ENCODE peak calls at places on chromosomes 11 and 22, in ten cellular contexts. One of them, this sample, is unnamed.

GRCh38 chr11:100932474-100933100 is 197.0 kb downstream of the PGR start:
- DNase-seq in HCT116: peak; percentile 26
- DNase-seq in colonic mucosa: no peak
- DNase-seq in activated effector memory CD4-positive, alpha-beta T cell treated with Interleukin-2 at 50 U/mL for 16 hours: no peak
- DNase-seq in stimulated activated CD8-positive, alpha-beta memory T cell treated with anti-CD3 and anti-CD28 coated beads, Interleukin-4, amount 100 ng/mL, for 4 hours: no peak
- DNase-seq in activated T-helper 1 cell treated with anti-CD3 and anti-CD28 coated beads, Interleukin-12 subunit alpha, Interleukin-12 subunit beta, Interleukin-2, Interleukin-4 antibody, amounts not matched to agents 30 ng/mL and 10 ng/mL and 1 ng/mL, durations not matched to agents 14 hours and 24 hours and 36 hours: no peak
- DNase-seq in choroid plexus epithelial cell: peak; percentile 73
- DNase-seq in NCI-H146: no peak
- DNase-seq in B cell: peak; percentile 8
- DNase-seq in ELF-1: no peak
- DNase-seq in this sample: no peak

GRCh38 chr11:69906453-69906907 is 87.3 kb upstream of the FGF3 start:
- DNase-seq in stimulated activated CD8-positive, alpha-beta memory T cell treated with anti-CD3 and anti-CD28 coated beads, Interleukin-4, amount 100 ng/mL, for 4 hours: no peak
- DNase-seq in colonic mucosa: no peak
- DNase-seq in NCI-H146: no peak
- DNase-seq in activated T-helper 1 cell treated with anti-CD3 and anti-CD28 coated beads, Interleukin-12 subunit alpha, Interleukin-12 subunit beta, Interleukin-2, Interleukin-4 antibody, amounts not matched to agents 30 ng/mL and 10 ng/mL and 1 ng/mL, durations not matched to agents 14 hours and 24 hours and 36 hours: no peak
- DNase-seq in B cell: no peak
- DNase-seq in ELF-1: peak; percentile 95
- DNase-seq in activated effector memory CD4-positive, alpha-beta T cell treated with Interleukin-2 at 50 U/mL for 16 hours: no peak
- DNase-seq in HCT116: no peak
- DNase-seq in choroid plexus epithelial cell: no peak
- DNase-seq in this sample: no peak

GRCh38 chr22:42655693-42656092 is 6.5 kb upstream of the CYB5R3 start:
- DNase-seq in activated effector memory CD4-positive, alpha-beta T cell treated with Interleukin-2 at 50 U/mL for 16 hours: no peak
- DNase-seq in stimulated activated CD8-positive, alpha-beta memory T cell treated with anti-CD3 and anti-CD28 coated beads, Interleukin-4, amount 100 ng/mL, for 4 hours: no peak
- DNase-seq in choroid plexus epithelial cell: no peak
- DNase-seq in colonic mucosa: no peak
- DNase-seq in B cell: peak; percentile 86
- DNase-seq in NCI-H146: peak; percentile 69
- DNase-seq in activated T-helper 1 cell treated with anti-CD3 and anti-CD28 coated beads, Interleukin-12 subunit alpha, Interleukin-12 subunit beta, Interleukin-2, Interleukin-4 antibody, amounts not matched to agents 30 ng/mL and 10 ng/mL and 1 ng/mL, durations not matched to agents 14 hours and 24 hours and 36 hours: no peak
- DNase-seq in HCT116: no peak
- DNase-seq in ELF-1: peak; percentile 47
- DNase-seq in this sample: no peak

GRCh38 chr11:111376453-111376871 is 2.6 kb downstream of the POU2AF1 start:
- DNase-seq in colonic mucosa: no peak
- DNase-seq in HCT116: no peak
- DNase-seq in activated effector memory CD4-positive, alpha-beta T cell treated with Interleukin-2 at 50 U/mL for 16 hours: no peak
- DNase-seq in NCI-H146: no peak
- DNase-seq in choroid plexus epithelial cell: no peak
- DNase-seq in ELF-1: peak; percentile 31
- DNase-seq in activated T-helper 1 cell treated with anti-CD3 and anti-CD28 coated beads, Interleukin-12 subunit alpha, Interleukin-12 subunit beta, Interleukin-2, Interleukin-4 antibody, amounts not matched to agents 30 ng/mL and 10 ng/mL and 1 ng/mL, durations not matched to agents 14 hours and 24 hours and 36 hours: peak; percentile 11
- DNase-seq in B cell: no peak
- DNase-seq in stimulated activated CD8-positive, alpha-beta memory T cell treated with anti-CD3 and anti-CD28 coated beads, Interleukin-4, amount 100 ng/mL, for 4 hours: no peak
- DNase-seq in this sample: no peak

GRCh38 chr11:57764972-57765371 is 3.4 kb downstream of the CTNND1 start:
- DNase-seq in NCI-H146: no peak
- DNase-seq in stimulated activated CD8-positive, alpha-beta memory T cell treated with anti-CD3 and anti-CD28 coated beads, Interleukin-4, amount 100 ng/mL, for 4 hours: no peak
- DNase-seq in B cell: no peak
- DNase-seq in activated effector memory CD4-positive, alpha-beta T cell treated with Interleukin-2 at 50 U/mL for 16 hours: no peak
- DNase-seq in choroid plexus epithelial cell: no peak
- DNase-seq in colonic mucosa: no peak
- DNase-seq in HCT116: no peak
- DNase-seq in activated T-helper 1 cell treated with anti-CD3 and anti-CD28 coated beads, Interleukin-12 subunit alpha, Interleukin-12 subunit beta, Interleukin-2, Interleukin-4 antibody, amounts not matched to agents 30 ng/mL and 10 ng/mL and 1 ng/mL, durations not matched to agents 14 hours and 24 hours and 36 hours: no peak
- DNase-seq in ELF-1: no peak
- DNase-seq in this sample: no peak

GRCh38 chr22:17199131-17199731 is 20.0 kb downstream of the ADA2 start:
- DNase-seq in colonic mucosa: no peak
- DNase-seq in HCT116: no peak
- DNase-seq in choroid plexus epithelial cell: peak; percentile 42
- DNase-seq in stimulated activated CD8-positive, alpha-beta memory T cell treated with anti-CD3 and anti-CD28 coated beads, Interleukin-4, amount 100 ng/mL, for 4 hours: no peak
- DNase-seq in B cell: no peak
- DNase-seq in activated T-helper 1 cell treated with anti-CD3 and anti-CD28 coated beads, Interleukin-12 subunit alpha, Interleukin-12 subunit beta, Interleukin-2, Interleukin-4 antibody, amounts not matched to agents 30 ng/mL and 10 ng/mL and 1 ng/mL, durations not matched to agents 14 hours and 24 hours and 36 hours: no peak
- DNase-seq in NCI-H146: no peak
- DNase-seq in ELF-1: peak; percentile 90
- DNase-seq in activated effector memory CD4-positive, alpha-beta T cell treated with Interleukin-2 at 50 U/mL for 16 hours: no peak
- DNase-seq in this sample: no peak

GRCh38 chr11:65488273-65489058 is 10.4 kb upstream of the MALAT1 start:
- DNase-seq in colonic mucosa: peak; percentile 72
- DNase-seq in activated T-helper 1 cell treated with anti-CD3 and anti-CD28 coated beads, Interleukin-12 subunit alpha, Interleukin-12 subunit beta, Interleukin-2, Interleukin-4 antibody, amounts not matched to agents 30 ng/mL and 10 ng/mL and 1 ng/mL, durations not matched to agents 14 hours and 24 hours and 36 hours: no peak
- DNase-seq in activated effector memory CD4-positive, alpha-beta T cell treated with Interleukin-2 at 50 U/mL for 16 hours: no peak
- DNase-seq in stimulated activated CD8-positive, alpha-beta memory T cell treated with anti-CD3 and anti-CD28 coated beads, Interleukin-4, amount 100 ng/mL, for 4 hours: no peak
- DNase-seq in B cell: no peak
- DNase-seq in HCT116: no peak
- DNase-seq in choroid plexus epithelial cell: peak; percentile 85
- DNase-seq in ELF-1: peak; percentile 77
- DNase-seq in NCI-H146: peak; percentile 87
- DNase-seq in this sample: no peak

GRCh38 chr11:2570841-2571597 is 126.2 kb downstream of the KCNQ1 start:
- DNase-seq in NCI-H146: no peak
- DNase-seq in HCT116: no peak
- DNase-seq in ELF-1: no peak
- DNase-seq in stimulated activated CD8-positive, alpha-beta memory T cell treated with anti-CD3 and anti-CD28 coated beads, Interleukin-4, amount 100 ng/mL, for 4 hours: no peak
- DNase-seq in B cell: no peak
- DNase-seq in activated effector memory CD4-positive, alpha-beta T cell treated with Interleukin-2 at 50 U/mL for 16 hours: no peak
- DNase-seq in colonic mucosa: no peak
- DNase-seq in choroid plexus epithelial cell: no peak
- DNase-seq in activated T-helper 1 cell treated with anti-CD3 and anti-CD28 coated beads, Interleukin-12 subunit alpha, Interleukin-12 subunit beta, Interleukin-2, Interleukin-4 antibody, amounts not matched to agents 30 ng/mL and 10 ng/mL and 1 ng/mL, durations not matched to agents 14 hours and 24 hours and 36 hours: no peak
- DNase-seq in this sample: no peak

GRCh38 chr11:108853864-108854263 is 189.0 kb downstream of the DDX10 start:
- DNase-seq in choroid plexus epithelial cell: peak; percentile 43
- DNase-seq in B cell: no peak
- DNase-seq in colonic mucosa: no peak
- DNase-seq in activated effector memory CD4-positive, alpha-beta T cell treated with Interleukin-2 at 50 U/mL for 16 hours: no peak
- DNase-seq in HCT116: no peak
- DNase-seq in ELF-1: peak; percentile 31
- DNase-seq in activated T-helper 1 cell treated with anti-CD3 and anti-CD28 coated beads, Interleukin-12 subunit alpha, Interleukin-12 subunit beta, Interleukin-2, Interleukin-4 antibody, amounts not matched to agents 30 ng/mL and 10 ng/mL and 1 ng/mL, durations not matched to agents 14 hours and 24 hours and 36 hours: no peak
- DNase-seq in stimulated activated CD8-positive, alpha-beta memory T cell treated with anti-CD3 and anti-CD28 coated beads, Interleukin-4, amount 100 ng/mL, for 4 hours: no peak
- DNase-seq in NCI-H146: no peak
- DNase-seq in this sample: no peak

This sample was measured in activated T-helper 2 cell treated with anti-CD3 and anti-CD28 coated beads, Interferon-gamma antibody, Interleukin-2, Interleukin-4, amounts not matched to agents 10 μg/mL and 5 μg/mL and 100 μg/mL, durations not matched to agents 14 hours and 24 hours and 36 hours.